ENCODE peak calls at places on chromosomes 11 and 22, in five cellular contexts. M is gastrocnemius medialis, K is A549, F is kidney epithelial cell, O is BJ. L is an unnamed sample.
A peak's percentile ranks its signal among the peaks of the same experiment; 100 is the strongest.

GRCh38 chr11:3044915-3045314 is 12.3 kb downstream of the CARS1 start:
- DNase-seq in M (no peak), K (no peak), F (no peak), O (no peak), L (no peak)

GRCh38 chr11:128318856-128319474 is 268.4 kb downstream of the ETS1 start:
- DNase-seq in M (no peak), K (no peak), F (no peak), O (no peak), L (no peak)

GRCh38 chr11:10307411-10308207 is 2.7 kb downstream of the ADM start:
- DNase-seq in M (peak; percentile 88), K (peak; percentile 91), F (no peak), O (peak; percentile 63), L (no peak)

GRCh38 chr22:21754523-21755128 is 19.0 kb upstream of the YPEL1 start:
- DNase-seq in M (peak; percentile 27), K (no peak), F (no peak), O (no peak), L (no peak)

GRCh38 chr11:113553235-113553634 is 78.0 kb upstream of the DRD2 start:
- DNase-seq in M (no peak), K (no peak), F (peak; percentile 95), O (peak; percentile 96), L (peak; percentile 98)

GRCh38 chr22:37563153-37564081 is 3.1 kb downstream of the CDC42EP1 start:
- DNase-seq in M (peak; percentile 66), K (peak; percentile 73), F (peak; percentile 92), O (peak; percentile 74), L (peak; percentile 78)

GRCh38 chr22:43867839-43868652 is 5.7 kb upstream of the SULT4A1 start:
- DNase-seq in M (peak; percentile 15), K (peak; percentile 26), F (peak; percentile 18), O (no peak), L (no peak)

GRCh38 chr11:34104680-34105078 is 750 bp upstream of the NAT10 start:
- DNase-seq in M (no peak), K (no peak), F (no peak), O (no peak), L (no peak)

GRCh38 chr11:67266424-67267187 is at the start of gene GRK2:
- DNase-seq in M (no peak), K (peak; percentile 44), F (no peak), O (no peak), L (no peak)

GRCh38 chr11:126886636-126887035 is 113.9 kb downstream of the KIRREL3 start:
- DNase-seq in M (no peak), K (no peak), F (no peak), O (no peak), L (no peak)

GRCh38 chr11:68643576-68643975 is 40.8 kb upstream of the GAL start:
- DNase-seq in M (no peak), K (no peak), F (no peak), O (no peak), L (no peak)

GRCh38 chr22:34080501-34080900 is 160.2 kb upstream of the LARGE1 start:
- DNase-seq in M (no peak), K (no peak), F (no peak), O (no peak), L (no peak)

GRCh38 chr22:22770280-22770871 is 117.2 kb upstream of the IGLL5 start:
- DNase-seq in M (no peak), K (peak; percentile 33), F (no peak), O (no peak), L (no peak)

GRCh38 chr22:31343235-31344191 is 2.6 kb downstream of the PATZ1 start:
- DNase-seq in M (no peak), K (no peak), F (no peak), O (no peak), L (no peak)

GRCh38 chr11:78419327-78419726 is 1.7 kb upstream of the GAB2 start:
- DNase-seq in M (peak; percentile 64), K (peak; percentile 24), F (peak; percentile 85), O (peak; percentile 79), L (peak; percentile 97)

DNA sequence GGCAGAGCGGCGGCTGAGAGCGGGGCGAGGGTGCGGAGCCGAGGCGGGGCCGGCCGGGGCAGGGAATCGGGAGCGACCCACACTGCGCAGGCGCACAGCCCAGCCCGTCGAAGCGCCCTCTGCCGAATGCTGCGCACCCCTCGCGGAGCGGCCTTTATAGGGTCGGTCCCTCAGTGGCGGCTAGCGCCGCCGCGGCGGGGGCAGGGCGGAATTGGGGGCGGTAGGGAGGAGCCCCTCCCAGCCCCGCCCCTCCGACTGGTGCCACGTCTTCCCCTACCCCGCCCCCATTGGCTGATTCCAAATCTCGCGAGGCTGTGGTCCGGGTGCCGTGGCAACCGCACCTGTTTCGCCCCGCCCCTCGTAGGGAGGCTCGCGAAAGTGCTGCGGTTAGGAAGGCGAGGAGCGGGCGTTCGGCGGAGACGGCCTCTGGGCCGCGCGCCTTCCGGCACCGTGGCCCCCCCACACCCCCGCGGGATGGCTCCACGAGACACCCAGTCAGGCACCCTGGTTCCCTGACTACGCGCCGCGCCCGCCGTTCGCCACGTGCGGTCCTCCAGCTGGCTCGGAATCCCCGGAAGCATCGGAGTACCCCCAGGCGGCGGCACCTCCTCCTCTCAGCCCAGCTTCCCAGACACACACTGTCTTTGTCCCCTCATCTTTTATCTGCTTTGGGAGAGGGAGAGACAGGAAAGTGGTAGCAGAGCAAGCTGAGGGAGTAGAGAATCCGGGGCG is at the start of gene EHD1:
- DNase-seq in M (peak; percentile 99), K (peak; percentile 97), F (peak; percentile 70), O (peak; percentile 77), L (peak; percentile 83)
- TF ChIP-seq CTCF in M (no peak), K (peak; percentile 69), F (peak; percentile 63), O (peak; percentile 71), L (peak; percentile 56)

DNA sequence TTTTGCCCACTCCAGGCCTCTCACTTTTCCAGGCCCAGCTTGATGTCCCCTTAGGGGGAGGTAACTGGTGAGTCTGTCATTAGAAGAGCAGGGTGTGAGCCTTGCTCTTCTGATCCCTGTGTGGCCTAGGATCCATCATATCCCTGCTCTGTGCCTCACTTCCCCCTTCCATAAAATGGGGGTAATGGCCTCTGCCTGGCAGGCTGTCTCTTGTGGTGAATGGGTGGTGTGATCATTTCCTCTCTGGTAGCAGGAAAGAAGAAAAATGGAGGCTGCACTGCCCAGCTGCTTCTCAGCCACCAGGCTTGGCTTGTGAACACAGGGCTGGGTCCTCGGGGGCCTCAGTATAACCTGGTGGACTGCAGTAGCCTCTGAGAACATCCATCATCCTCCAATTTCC is 5.6 kb downstream of the ARHGEF17 start:
- DNase-seq in M (no peak), K (no peak), F (no peak), O (no peak), L (no peak)
- H3K4me3 ChIP-seq in M (peak overlapping the region; percentile 29), K (no peak overlapping the region), F (peak overlapping the region; percentile 8), O (peak overlapping the region; percentile 80), L (peak overlapping the region; percentile 47)

DNA sequence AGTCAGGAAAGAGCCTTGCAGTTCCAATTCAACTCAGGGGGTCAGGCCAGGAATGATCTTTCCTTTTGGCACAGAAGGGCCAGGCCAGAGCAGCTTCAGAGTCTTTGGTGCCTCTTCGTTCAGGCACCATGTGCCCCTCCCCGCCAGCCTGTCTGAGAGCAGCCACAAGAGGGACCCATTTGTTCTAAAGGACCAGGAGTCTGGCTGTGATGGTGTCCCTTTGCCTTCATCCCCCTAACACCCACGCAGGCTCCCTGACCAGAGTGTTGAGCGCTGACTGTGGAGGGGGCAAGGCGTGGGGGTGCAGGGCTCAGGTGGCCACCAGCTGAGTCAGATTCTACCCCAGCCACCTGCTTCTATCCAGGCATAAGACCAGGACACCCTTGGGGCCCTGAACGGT is 156.4 kb downstream of the TTC17 start:
- DNase-seq in M (no peak), K (no peak), F (no peak), O (no peak), L (no peak)
- TF ChIP-seq CTCF in M (no peak), K (no peak), F (no peak), O (no peak), L (no peak)

GRCh38 chr11:62923634-62924411 is 2.7 kb upstream of the CHRM1 start:
- DNase-seq in M (no peak), K (no peak), F (no peak), O (no peak), L (no peak)
- H3K4me3 ChIP-seq in M (peak overlapping the region; percentile 42), K (peak overlapping the region; percentile 49), F (no peak overlapping the region), O (no peak overlapping the region), L (peak overlapping the region; percentile 15)

GRCh38 chr11:61777234-61778090 is 14.9 kb downstream of the TMEM258 start:
- DNase-seq in M (peak; percentile 35), K (no peak), F (no peak), O (no peak), L (no peak)

GRCh38 chr11:61778357-61778886 is 14.0 kb downstream of the TMEM258 start:
- DNase-seq in M (no peak), K (no peak), F (no peak), O (no peak), L (no peak)

GRCh38 chr11:61775106-61775505 is 17.3 kb downstream of the TMEM258 start:
- DNase-seq in M (no peak), K (no peak), F (no peak), O (no peak), L (no peak)

GRCh38 chr11:61775606-61776554 is 16.5 kb downstream of the TMEM258 start:
- DNase-seq in M (no peak), K (no peak), F (no peak), O (no peak), L (no peak)

DNA sequence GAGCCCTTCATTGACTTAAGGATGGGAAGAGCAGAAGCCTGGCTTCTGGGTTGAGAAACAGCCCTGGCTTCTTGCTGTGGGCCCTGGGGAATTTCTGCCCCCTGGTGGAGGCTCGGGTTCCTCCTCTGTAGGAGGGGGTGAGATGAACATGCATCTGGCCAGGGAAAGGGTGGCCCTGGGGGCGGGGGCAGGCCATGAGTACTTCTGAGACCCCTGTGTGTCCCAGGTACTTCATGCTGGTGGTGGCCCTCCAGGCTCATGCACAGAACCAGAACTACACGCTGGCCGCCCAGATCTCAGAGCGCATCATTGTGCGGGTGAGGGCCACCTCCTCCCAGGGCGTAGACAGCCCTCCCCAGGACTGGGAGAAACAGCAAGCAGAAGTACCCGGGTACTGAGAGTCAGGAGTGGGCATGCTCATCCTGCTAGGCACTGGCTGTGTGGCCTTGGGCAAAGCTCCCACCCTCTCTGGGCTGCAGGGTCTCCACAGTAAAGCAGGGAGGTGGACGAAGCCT is 15.8 kb downstream of the TMEM258 start:
- DNase-seq in M (no peak), K (peak; percentile 94), F (peak; percentile 32), O (no peak), L (no peak)
- TF ChIP-seq CTCF in M (peak; percentile 40), K (peak; percentile 80), F (peak; percentile 89), O (peak; percentile 87), L (peak; percentile 92)

GRCh38 chr11:724733-725386 is 18.8 kb downstream of the EPS8L2 start:
- DNase-seq in M (no peak), K (no peak), F (no peak), O (no peak), L (no peak)

GRCh38 chr11:726278-726915 is 20.4 kb downstream of the EPS8L2 start:
- DNase-seq in M (no peak), K (no peak), F (no peak), O (no peak), L (no peak)

GRCh38 chr11:724063-724732 is 18.2 kb downstream of the EPS8L2 start:
- DNase-seq in M (no peak), K (no peak), F (no peak), O (no peak), L (no peak)

GRCh38 chr11:727281-727701 is 20.0 kb upstream of the TALDO1 start:
- DNase-seq in M (no peak), K (no peak), F (no peak), O (no peak), L (no peak)

GRCh38 chr11:725624-726202 is 19.7 kb downstream of the EPS8L2 start:
- DNase-seq in M (no peak), K (no peak), F (no peak), O (no peak), L (no peak)
- H3K4me3 ChIP-seq in M (no peak overlapping the region), K (no peak overlapping the region), F (no peak overlapping the region), O (no peak overlapping the region), L (no peak overlapping the region)

L was measured in AG09309.